ENCODE peak calls at places on chromosomes 11 and 22, in four cellular contexts. A is H1, V is K562, F is HepG2. H is an unnamed sample.

GRCh38 chr11:118612378-118612777 is 5.0 kb downstream of the PHLDB1 start:
- DNase-seq in A (no peak), V (no peak), F (no peak), H (no peak)

GRCh38 chr11:122155765-122156527 is 39.9 kb upstream of the BLID start:
- DNase-seq in A (no peak), V (no peak), F (no peak), H (no peak)

GRCh38 chr11:27672836-27673464 is 27.3 kb downstream of the BDNF start:
- DNase-seq in V (no peak), A (no peak), F (no peak), H (no peak)

GRCh38 chr11:80048513-80048912 is 607.7 kb upstream of the TENM4 start:
- DNase-seq in V (no peak), F (no peak), A (no peak), H (no peak)

GRCh38 chr11:62676698-62677097 is 2.2 kb downstream of the UBXN1 start:
- DNase-seq in A (no peak), F (no peak), V (no peak), H (no peak)

GRCh38 chr11:69468236-69468635 is 13.2 kb upstream of the LINC01488 start:
- DNase-seq in F (no peak), A (no peak), V (no peak), H (no peak)

GRCh38 chr11:87870081-87870480 is 305.2 kb downstream of the RAB38 start:
- DNase-seq in A (no peak), V (no peak), F (no peak), H (no peak)

GRCh38 chr22:28600546-28601143 is 79.0 kb downstream of the TTC28 start:
- DNase-seq in A (no peak), V (peak; percentile 48), F (peak; percentile 53), H (peak; percentile 24)

GRCh38 chr22:19075404-19075803 is 46.8 kb downstream of the DGCR2 start:
- DNase-seq in A (no peak), F (no peak), V (no peak), H (no peak)

GRCh38 chr22:36395922-36396321 is 8.2 kb upstream of the MYH9 start:
- DNase-seq in V (no peak), A (no peak), F (peak; percentile 34), H (no peak)

GRCh38 chr11:70080763-70081162 is 2.6 kb downstream of the ANO1 start:
- DNase-seq in A (no peak), V (peak; percentile 8), F (no peak), H (peak; percentile 38)

GRCh38 chr11:15793032-15793996 is 563.0 kb downstream of the SOX6 start:
- DNase-seq in F (no peak), V (no peak), A (no peak), H (no peak)

GRCh38 chr11:12148466-12148865 is 38.1 kb downstream of the MICAL2 start:
- DNase-seq in V (no peak), A (no peak), F (no peak), H (no peak)

GRCh38 chr11:47924184-47924671 is 56.1 kb upstream of the PTPRJ start:
- DNase-seq in F (peak; percentile 45), V (no peak), A (no peak), H (peak; percentile 41)
- TF ChIP-seq FOSL1 in F (no peak), V (peak; percentile 35), A (no peak), H (peak; percentile 31)

GRCh38 chr11:35618497-35619029 is 303 bp downstream of the FJX1 start:
- DNase-seq in V (peak; percentile 25), F (no peak), A (no peak), H (no peak)

GRCh38 chr11:35617316-35617686 is 959 bp upstream of the FJX1 start:
- DNase-seq in F (no peak), V (no peak), A (no peak), H (no peak)

GRCh38 chr11:35615911-35616900 is 2.1 kb upstream of the FJX1 start:
- DNase-seq in V (peak; percentile 62), F (peak; percentile 27), A (no peak), H (no peak)

GRCh38 chr11:35619030-35619753 is 932 bp downstream of the FJX1 start:
- DNase-seq in A (no peak), F (no peak), V (peak; percentile 25), H (no peak)

GRCh38 chr11:35617687-35618496 is at the start of gene FJX1:
- DNase-seq in A (peak; percentile 44), F (peak; percentile 17), V (peak; percentile 63), H (no peak)
- TF ChIP-seq YY1 in A (no peak), F (no peak), V (no peak), H (no peak)

DNA sequence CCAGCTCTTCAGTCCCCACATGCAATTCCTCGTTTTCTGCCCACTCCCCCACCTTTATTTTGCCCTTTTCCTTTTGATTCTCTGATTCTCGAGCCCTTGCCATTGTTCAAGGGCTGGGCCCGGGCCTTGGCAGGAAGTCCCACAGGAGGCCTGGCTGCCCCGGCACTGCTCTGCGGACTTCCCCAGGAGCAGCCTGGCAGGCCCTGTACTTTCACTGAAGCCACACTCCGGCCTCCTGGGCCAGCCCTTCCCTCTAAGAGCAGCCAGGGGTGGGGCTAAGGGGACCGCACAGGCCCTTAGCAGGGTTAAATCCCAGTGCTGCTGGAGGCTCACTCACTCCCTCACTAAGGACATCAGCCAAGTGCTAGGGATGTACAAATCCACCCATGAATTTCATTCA is 4.1 kb downstream of the LRRC32 start:
- DNase-seq in A (no peak), V (no peak), F (no peak), H (no peak)
- TF ChIP-seq FOSL1 in A (no peak), V (no peak), F (no peak), H (no peak)

DNA sequence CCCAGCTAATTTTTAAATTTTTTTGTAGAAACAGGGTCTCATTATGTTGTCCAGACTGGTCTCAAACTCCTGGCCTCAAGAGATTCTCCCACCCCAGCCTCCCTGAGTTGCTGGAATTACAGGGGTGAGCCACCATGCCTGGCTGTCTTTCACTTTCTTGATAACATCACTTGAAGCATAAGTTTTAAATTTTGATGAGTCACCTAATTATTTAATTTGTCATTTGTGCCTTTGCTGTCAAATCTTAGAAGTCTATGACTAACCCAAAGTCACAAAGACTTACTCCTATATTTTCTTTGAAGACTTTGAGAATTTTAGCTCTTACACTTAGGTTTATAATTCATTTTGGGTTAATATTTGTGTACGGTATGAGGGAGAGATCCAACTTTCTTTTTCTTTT is 14.5 kb upstream of the MSANTD2 start:
- DNase-seq in A (no peak), F (no peak), V (no peak), H (no peak)
- TF ChIP-seq YY1 in A (no peak), F (no peak), V (no peak), H (no peak)

GRCh38 chr11:35326266-35326879 is 93.0 kb downstream of the SLC1A2 start:
- DNase-seq in F (no peak), V (no peak), A (no peak), H (no peak)
- TF ChIP-seq FOSL1 in F (no peak), V (no peak), A (no peak), H (no peak)

GRCh38 chr11:19060629-19061028 is at the start of gene MRGPRX2:
- DNase-seq in V (no peak), F (no peak), A (no peak), H (no peak)
- TF ChIP-seq YY1 in V (no peak), F (no peak), A (no peak), H (no peak)

DNA sequence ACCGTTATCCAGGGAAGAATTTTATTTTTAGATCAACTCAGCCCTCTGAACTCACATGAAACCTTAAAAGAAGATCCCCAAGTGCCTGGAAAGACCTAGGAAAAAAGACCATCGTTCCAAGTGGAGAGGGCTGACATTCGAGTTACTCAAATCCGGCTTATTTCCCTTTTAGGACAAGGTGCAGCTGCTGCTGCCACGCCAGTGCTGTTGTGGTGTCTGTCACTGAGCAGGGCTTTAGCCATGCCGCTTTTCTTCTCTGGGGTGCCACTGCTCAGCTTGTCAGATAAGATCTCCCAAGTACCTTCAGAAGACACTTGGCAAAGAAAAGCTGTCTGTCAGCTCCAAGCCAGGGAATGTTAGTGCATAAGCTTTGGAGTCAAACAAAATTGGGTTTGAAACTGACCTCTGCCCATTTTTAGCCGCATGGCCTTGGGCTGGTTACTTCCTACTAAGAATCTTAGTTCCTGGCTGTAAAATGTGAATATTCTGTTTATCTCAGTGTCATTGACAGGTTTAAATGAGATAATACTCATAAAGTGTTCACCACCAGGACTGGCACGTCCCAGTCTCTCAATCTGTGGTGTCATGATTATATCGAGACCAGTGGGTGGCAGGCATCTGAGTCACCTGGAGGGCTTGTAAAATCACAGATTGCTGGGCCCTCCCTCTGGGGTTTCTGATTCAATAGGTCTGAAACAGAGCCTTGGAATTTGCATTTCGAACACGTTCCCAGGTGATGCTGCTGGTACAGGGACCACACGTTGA is 117.5 kb downstream of the PKNOX2 start:
- DNase-seq in F (no peak), A (no peak), V (no peak), H (peak; percentile 41)
- TF ChIP-seq FOSL1 in F (no peak), A (no peak), V (no peak), H (no peak)

GRCh38 chr22:47796128-47796908 is 1033.9 kb downstream of the TBC1D22A start:
- DNase-seq in F (no peak), A (no peak), V (no peak), H (no peak)
- TF ChIP-seq YY1 in F (no peak), A (no peak), V (no peak), H (no peak)

GRCh38 chr11:101035872-101036271 is 93.7 kb downstream of the PGR start:
- DNase-seq in F (no peak), V (no peak), A (no peak), H (no peak)
- TF ChIP-seq FOSL1 in F (no peak), V (no peak), A (no peak), H (no peak)

H was measured in HCT116.